ENCODE peak calls at places on chromosome 19, in four cellular contexts. X, B, I and H are unnamed samples.

GRCh38 chr19:4229179-4229931 is at the start of gene EBI3:
- DNase-seq in X (no peak), B (peak), I (no peak), H (peak)

GRCh38 chr19:44587863-44588752 is 25.3 kb upstream of the IGSF23 start:
- DNase-seq in X (peak), B (peak), I (peak), H (no peak)

GRCh38 chr19:11382898-11383705 is 1.0 kb downstream of the EPOR start:
- DNase-seq in X (peak), B (no peak), I (peak), H (peak)

GRCh38 chr19:48645652-48646191 is at the start of gene CA11:
- DNase-seq in X (no peak), B (no peak), I (no peak), H (no peak)

GRCh38 chr19:31761281-31761913 is 412.2 kb upstream of the TSHZ3 start:
- DNase-seq in X (no peak), B (no peak), I (no peak), H (no peak)

GRCh38 chr19:50478901-50479715 is 2.5 kb upstream of the GARIN5A start:
- DNase-seq in X (peak), B (peak), I (peak), H (peak)

GRCh38 chr19:55670280-55671053 is 4.6 kb upstream of the EPN1 start:
- DNase-seq in X (no peak), B (peak), I (no peak), H (no peak)

GRCh38 chr19:1567116-1567847 is 843 bp downstream of the MEX3D start:
- DNase-seq in X (no peak), B (no peak), I (no peak), H (peak)

GRCh38 chr19:42872608-42873007 is 6.9 kb downstream of the PSG1 start:
- DNase-seq in X (no peak), B (no peak), I (no peak), H (no peak)

GRCh38 chr19:41872775-41873647 is 4.1 kb upstream of the CD79A start:
- DNase-seq in X (peak), B (peak), I (peak), H (no peak)

GRCh38 chr19:5281588-5281987 is 59.0 kb downstream of the PTPRS start:
- DNase-seq in X (no peak), B (no peak), I (no peak), H (no peak)
- TF ChIP-seq MAZ in X (no peak), B (no peak), I (no peak), H (no peak)

GRCh38 chr19:34556500-34556899 is 74.9 kb downstream of the WTIP start:
- DNase-seq in X (no peak), B (no peak), I (peak), H (peak)

GRCh38 chr19:34549833-34550232 is 68.3 kb downstream of the WTIP start:
- DNase-seq in X (no peak), B (no peak), I (no peak), H (no peak)

GRCh38 chr19:34559045-34559444 is 77.5 kb downstream of the WTIP start:
- DNase-seq in X (no peak), B (no peak), I (no peak), H (no peak)

GRCh38 chr19:34560229-34560628 is 78.7 kb downstream of the WTIP start:
- DNase-seq in X (no peak), B (no peak), I (no peak), H (no peak)

GRCh38 chr19:34555447-34555846 is 73.9 kb downstream of the WTIP start:
- DNase-seq in X (peak), B (no peak), I (peak), H (no peak)
- TF ChIP-seq MAZ in X (no peak), B (no peak), I (no peak), H (no peak)

GRCh38 chr19:15303105-15303780 is 29.1 kb downstream of the BRD4 start:
- DNase-seq in X (no peak), B (peak), I (no peak), H (no peak)

GRCh38 chr19:15298847-15299567 is 33.3 kb downstream of the BRD4 start:
- DNase-seq in X (no peak), B (no peak), I (no peak), H (no peak)

GRCh38 chr19:15297416-15298224 is 34.7 kb downstream of the BRD4 start:
- DNase-seq in X (peak), B (peak), I (peak), H (peak)

GRCh38 chr19:15299568-15300409 is 32.5 kb downstream of the BRD4 start:
- DNase-seq in X (no peak), B (peak), I (no peak), H (no peak)

DNA sequence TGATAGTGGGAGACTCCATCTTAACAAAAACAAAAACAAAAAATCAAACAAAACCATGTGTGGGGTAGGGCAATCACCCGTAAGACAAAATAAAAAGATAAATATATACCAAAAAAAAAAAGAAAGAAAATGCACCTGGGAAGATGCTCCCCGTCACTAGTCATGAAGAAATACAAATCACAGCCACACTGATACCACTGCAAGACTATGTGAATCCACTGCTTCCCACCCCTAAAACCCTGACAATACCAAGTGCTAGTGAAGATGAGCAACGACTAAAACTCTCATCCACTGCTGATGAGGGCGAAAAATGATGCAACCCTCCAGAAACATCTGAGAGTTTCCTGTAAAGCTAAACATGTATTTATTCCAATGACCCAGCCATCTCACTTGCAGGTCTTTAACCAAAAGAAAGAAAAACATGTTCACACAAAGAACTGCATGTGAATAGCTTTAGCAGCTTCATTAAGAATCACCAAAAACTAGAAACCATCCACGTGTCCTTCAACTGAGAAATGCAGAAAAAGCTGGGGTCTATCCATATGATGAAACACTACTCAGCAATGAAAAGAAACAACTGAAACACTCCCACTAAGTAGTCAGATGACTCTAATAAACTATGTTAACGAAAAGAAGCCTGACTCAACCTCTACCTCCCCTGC is 31.7 kb downstream of the BRD4 start:
- DNase-seq in X (no peak), B (peak), I (no peak), H (no peak)
- TF ChIP-seq MAZ in X (no peak), B (no peak), I (no peak), H (no peak)

GRCh38 chr19:53883231-53883661 is 1.2 kb downstream of the PRKCG start:
- DNase-seq in X (no peak), B (no peak), I (no peak), H (peak)

GRCh38 chr19:53884256-53884655 is 2.3 kb downstream of the PRKCG start:
- DNase-seq in X (no peak), B (no peak), I (no peak), H (no peak)

GRCh38 chr19:53885036-53885435 is 3.0 kb downstream of the PRKCG start:
- DNase-seq in X (no peak), B (no peak), I (no peak), H (no peak)

GRCh38 chr19:53882391-53883050 is 524 bp downstream of the PRKCG start:
- DNase-seq in X (no peak), B (no peak), I (no peak), H (no peak)

GRCh38 chr19:53883741-53884140 is 1.7 kb downstream of the PRKCG start:
- DNase-seq in X (no peak), B (no peak), I (no peak), H (no peak)
- TF ChIP-seq MAZ in X (no peak), B (no peak), I (no peak), H (no peak)

GRCh38 chr19:22814124-22814523 is 18.0 kb upstream of the ZNF723 start:
- DNase-seq in X (no peak), B (no peak), I (no peak), H (no peak)
- TF ChIP-seq MAZ in X (no peak), B (no peak), I (no peak), H (no peak)

DNA sequence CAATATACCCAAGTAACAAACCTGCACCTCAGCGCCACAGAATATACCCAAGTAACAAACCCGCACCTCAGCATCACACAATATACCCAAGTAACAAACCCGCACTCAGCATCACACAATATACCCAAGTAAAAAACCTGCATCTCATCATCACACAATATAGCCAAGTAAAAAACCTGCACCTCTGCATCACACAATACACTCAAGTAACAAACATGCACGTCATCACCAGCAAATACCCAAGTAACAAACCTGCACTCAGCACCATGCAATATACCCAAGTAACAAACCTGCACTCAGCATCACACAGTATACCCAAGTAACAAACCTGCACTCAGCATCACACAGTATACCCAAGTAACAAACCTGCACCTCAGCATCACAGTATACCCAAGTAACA is 69.8 kb downstream of the UQCRFS1 start:
- DNase-seq in X (no peak), B (no peak), I (no peak), H (no peak)
- TF ChIP-seq MAZ in X (no peak), B (no peak), I (no peak), H (no peak)

GRCh38 chr19:17404621-17405249 is 695 bp downstream of the BST2 start:
- DNase-seq in X (no peak), B (no peak), I (no peak), H (no peak)
- TF ChIP-seq MAZ in X (no peak), B (no peak), I (no peak), H (no peak)

GRCh38 chr19:32881766-32882165 is 12.2 kb upstream of the SLC7A9 start:
- DNase-seq in X (no peak), B (no peak), I (no peak), H (no peak)
- TF ChIP-seq MAZ in X (no peak), B (no peak), I (no peak), H (no peak)